ENCODE peak calls at places on chromosomes 16 and 17, in four cellular contexts. H is dorsolateral prefrontal cortex, C is brain microvascular endothelial cell, L is spleen. I is an unnamed sample.

GRCh38 chr17:30031214-30031869 is 85.3 kb upstream of the NSRP1 start:
- DNase-seq in H (no peak), C (no peak), L (no peak), I (no peak)

GRCh38 chr17:8253801-8254200 is 4.7 kb downstream of the PFAS start:
- DNase-seq in H (no peak), C (no peak), L (no peak), I (no peak)

GRCh38 chr17:50265212-50265611 is 9.1 kb upstream of the TMEM92 start:
- DNase-seq in H (no peak), C (no peak), L (peak), I (peak)

GRCh38 chr17:57086069-57086930 is 1.3 kb downstream of the AKAP1 start:
- DNase-seq in H (peak), C (peak), L (no peak), I (no peak)

GRCh38 chr17:61411114-61411943 is 11.7 kb downstream of the TBX2 start:
- DNase-seq in H (no peak), C (peak), L (peak), I (peak)

GRCh38 chr17:82892869-82893565 is 53.2 kb upstream of the ZNF750 start:
- DNase-seq in H (peak), C (no peak), L (peak), I (peak)

GRCh38 chr17:1379930-1380313 is 20.1 kb downstream of the YWHAE start:
- DNase-seq in H (no peak), C (no peak), L (no peak), I (no peak)

GRCh38 chr17:14201087-14201486 is 35.6 kb downstream of the CDRT15 start:
- DNase-seq in H (no peak), C (no peak), L (no peak), I (no peak)

GRCh38 chr16:30875881-30876791 is 17.7 kb downstream of the BCL7C start:
- DNase-seq in H (no peak), C (no peak), L (no peak), I (no peak)

GRCh38 chr16:51409001-51409675 is 258.1 kb upstream of the SALL1 start:
- DNase-seq in H (no peak), C (peak), L (no peak), I (no peak)

GRCh38 chr16:4009177-4009576 is 107.1 kb downstream of the ADCY9 start:
- DNase-seq in H (no peak), C (no peak), L (no peak), I (no peak)

GRCh38 chr17:82107341-82107860 is 9.4 kb upstream of the FASN start:
- DNase-seq in H (no peak), C (no peak), L (peak), I (no peak)

GRCh38 chr17:8836821-8837426 is 30.6 kb downstream of the PIK3R6 start:
- DNase-seq in H (no peak), C (no peak), L (no peak), I (no peak)

GRCh38 chr16:47016700-47017133 is 43.2 kb upstream of the DNAJA2 start:
- DNase-seq in H (no peak), C (no peak), L (no peak), I (no peak)

GRCh38 chr16:19507882-19508281 is 14.0 kb downstream of the GDE1 start:
- DNase-seq in H (no peak), C (no peak), L (no peak), I (no peak)

GRCh38 chr17:58537266-58537665 is 22.8 kb upstream of the MTMR4 start:
- DNase-seq in H (no peak), C (no peak), L (no peak), I (no peak)

GRCh38 chr16:81694494-81695285 is 84.4 kb upstream of the PLCG2 start:
- DNase-seq in H (no peak), C (no peak), L (no peak), I (no peak)

GRCh38 chr16:68267612-68268405 is 3.5 kb downstream of the SLC7A6 start:
- DNase-seq in H (no peak), C (no peak), L (no peak), I (no peak)

GRCh38 chr17:17063546-17064122 is 21.4 kb downstream of the MPRIP start:
- DNase-seq in H (peak), C (no peak), L (peak), I (peak)

GRCh38 chr17:60371818-60372510 is 20.0 kb downstream of the USP32 start:
- DNase-seq in H (no peak), C (no peak), L (no peak), I (no peak)

GRCh38 chr16:78705694-78706093 is 606.2 kb downstream of the WWOX start:
- DNase-seq in H (no peak), C (peak), L (no peak), I (no peak)
- TF ChIP-seq CTCF in H (no peak), C (peak), L (peak), I (peak)

GRCh38 chr17:42388381-42389134 is at the start of gene STAT3:
- DNase-seq in H (peak), C (peak), L (peak), I (peak)
- TF ChIP-seq CTCF in H (no peak), C (no peak), L (no peak), I (peak)

GRCh38 chr16:87057291-87057881 is 259.8 kb downstream of the C16orf95 start:
- DNase-seq in H (no peak), C (no peak), L (no peak), I (no peak)

GRCh38 chr16:87054154-87054553 is 263.0 kb downstream of the C16orf95 start:
- DNase-seq in H (no peak), C (no peak), L (no peak), I (no peak)

GRCh38 chr16:87056551-87056950 is 260.6 kb downstream of the C16orf95 start:
- DNase-seq in H (no peak), C (no peak), L (no peak), I (no peak)

GRCh38 chr16:87054856-87055255 is 262.3 kb downstream of the C16orf95 start:
- DNase-seq in H (no peak), C (no peak), L (no peak), I (no peak)

GRCh38 chr16:87056083-87056482 is 261.1 kb downstream of the C16orf95 start:
- DNase-seq in H (no peak), C (peak), L (no peak), I (no peak)
- TF ChIP-seq CTCF in H (no peak), C (peak), L (no peak), I (peak)

GRCh38 chr17:48592592-48592991 is 987 bp downstream of the HOXB5 start:
- DNase-seq in H (no peak), C (no peak), L (no peak), I (no peak)

GRCh38 chr17:48594412-48595106 is 980 bp upstream of the HOXB5 start:
- DNase-seq in H (no peak), C (no peak), L (no peak), I (no peak)

GRCh38 chr17:48593126-48593829 is at the start of gene HOXB5:
- DNase-seq in H (no peak), C (no peak), L (no peak), I (no peak)

GRCh38 chr17:48595107-48595999 is 1.8 kb upstream of the HOXB5 start:
- DNase-seq in H (no peak), C (no peak), L (no peak), I (no peak)

GRCh38 chr17:48593840-48594411 is 347 bp upstream of the HOXB5 start:
- DNase-seq in H (no peak), C (peak), L (peak), I (no peak)
- TF ChIP-seq CTCF in H (peak), C (peak), L (peak), I (peak)